ENCODE peak calls at places on chromosome 1, in six cellular contexts. One of them, this sample, is unnamed.

GRCh38 chr1:182206628-182207239 is 145.2 kb upstream of the ZNF648 start:
- DNase-seq in sigmoid colon: peak
- DNase-seq in gastrocnemius medialis: peak
- DNase-seq in HFF-Myc: no peak
- DNase-seq in kidney: peak
- DNase-seq in colonic mucosa: peak
- DNase-seq in this sample: peak

GRCh38 chr1:44511769-44512168 is 106.7 kb downstream of the RNF220 start:
- DNase-seq in sigmoid colon: no peak
- DNase-seq in gastrocnemius medialis: no peak
- DNase-seq in HFF-Myc: no peak
- DNase-seq in kidney: no peak
- DNase-seq in colonic mucosa: no peak
- DNase-seq in this sample: no peak

GRCh38 chr1:235865565-235866206 is 1.0 kb downstream of the LYST start:
- DNase-seq in sigmoid colon: no peak
- DNase-seq in gastrocnemius medialis: no peak
- DNase-seq in HFF-Myc: no peak
- DNase-seq in kidney: no peak
- DNase-seq in colonic mucosa: no peak
- DNase-seq in this sample: no peak

GRCh38 chr1:2526824-2527552 is 592 bp upstream of the PANK4 start:
- DNase-seq in sigmoid colon: peak
- DNase-seq in gastrocnemius medialis: peak
- DNase-seq in HFF-Myc: no peak
- DNase-seq in kidney: no peak
- DNase-seq in colonic mucosa: peak
- DNase-seq in this sample: peak

GRCh38 chr1:56901720-56902119 is 47.1 kb downstream of the C8A start:
- DNase-seq in sigmoid colon: no peak
- DNase-seq in gastrocnemius medialis: no peak
- DNase-seq in HFF-Myc: no peak
- DNase-seq in kidney: no peak
- DNase-seq in colonic mucosa: no peak
- DNase-seq in this sample: peak

GRCh38 chr1:219189021-219189824 is 15.5 kb downstream of the LYPLAL1 start:
- DNase-seq in sigmoid colon: no peak
- DNase-seq in gastrocnemius medialis: no peak
- DNase-seq in HFF-Myc: peak
- DNase-seq in kidney: no peak
- DNase-seq in colonic mucosa: no peak
- DNase-seq in this sample: peak

GRCh38 chr1:224533517-224533916 is 82.6 kb upstream of the CNIH3 start:
- DNase-seq in sigmoid colon: no peak
- DNase-seq in gastrocnemius medialis: no peak
- DNase-seq in HFF-Myc: no peak
- DNase-seq in kidney: no peak
- DNase-seq in colonic mucosa: no peak
- DNase-seq in this sample: no peak

GRCh38 chr1:230335861-230336549 is 90.1 kb downstream of the PGBD5 start:
- DNase-seq in sigmoid colon: no peak
- DNase-seq in gastrocnemius medialis: no peak
- DNase-seq in HFF-Myc: no peak
- DNase-seq in kidney: no peak
- DNase-seq in colonic mucosa: no peak
- DNase-seq in this sample: no peak

GRCh38 chr1:64493864-64494263 is 23.9 kb downstream of the CACHD1 start:
- DNase-seq in sigmoid colon: no peak
- DNase-seq in gastrocnemius medialis: no peak
- DNase-seq in HFF-Myc: no peak
- DNase-seq in kidney: no peak
- DNase-seq in colonic mucosa: no peak
- DNase-seq in this sample: no peak

DNA sequence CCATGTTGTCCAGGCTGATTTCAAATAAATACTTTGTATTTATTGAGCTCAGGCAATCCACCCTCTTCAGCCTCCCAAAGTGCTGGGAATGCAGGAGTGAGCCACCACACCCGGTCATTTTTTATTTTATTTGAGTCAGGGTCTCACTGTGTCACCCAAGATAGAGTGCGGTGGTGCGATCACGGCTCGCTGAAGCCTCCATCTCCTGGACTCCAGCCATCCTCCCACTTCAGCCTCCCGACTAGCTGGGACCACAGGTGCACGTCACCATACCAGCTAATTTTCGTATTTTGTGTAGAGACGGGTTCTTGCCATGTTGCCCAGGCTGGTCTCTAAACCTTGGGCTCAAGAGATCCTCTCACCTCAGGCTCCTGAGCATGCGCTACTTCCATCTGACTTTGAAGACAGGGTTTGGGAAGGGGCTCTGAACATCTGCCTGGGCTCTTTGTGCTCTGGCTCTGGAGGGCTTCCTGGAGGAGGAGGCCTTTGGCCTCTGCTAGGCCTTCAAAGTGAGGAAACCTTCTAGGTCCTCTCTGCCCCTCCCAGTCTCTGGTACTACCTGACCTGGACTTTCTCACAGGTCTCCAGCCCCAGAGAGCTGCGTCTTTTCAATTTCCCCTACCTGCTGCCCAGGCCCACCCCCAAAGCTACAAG is 5.8 kb downstream of the HSPB7 start:
- DNase-seq in sigmoid colon: no peak
- DNase-seq in gastrocnemius medialis: no peak
- DNase-seq in HFF-Myc: no peak
- DNase-seq in kidney: no peak
- DNase-seq in colonic mucosa: no peak
- DNase-seq in this sample: no peak
- H3K4me3 ChIP-seq in sigmoid colon: no peak
- H3K4me3 ChIP-seq in gastrocnemius medialis: no peak
- H3K4me3 ChIP-seq in HFF-Myc: no peak
- H3K4me3 ChIP-seq in kidney: peak
- H3K4me3 ChIP-seq in colonic mucosa: no peak
- H3K4me3 ChIP-seq in this sample: no peak

DNA sequence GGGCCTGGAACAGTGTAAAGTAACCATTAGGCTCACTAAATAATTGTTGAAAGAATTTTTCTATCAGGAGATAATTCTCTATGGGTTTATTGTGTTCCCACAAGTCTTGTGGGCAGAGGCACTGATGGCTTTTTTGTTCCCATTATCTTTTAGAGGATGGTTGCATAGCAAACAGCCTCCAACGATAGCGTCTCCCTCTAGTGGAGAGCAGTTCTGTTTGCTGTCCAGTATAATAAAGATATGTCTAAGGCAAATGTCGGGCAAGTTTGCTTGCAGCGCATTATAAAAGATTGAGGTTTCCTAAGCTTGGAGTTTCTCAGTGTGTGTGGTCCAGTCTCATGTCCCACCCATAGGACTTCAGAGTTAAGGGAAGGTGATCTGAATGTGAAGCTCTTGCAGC is 1.3 kb upstream of the SLC6A17 start:
- DNase-seq in sigmoid colon: no peak
- DNase-seq in gastrocnemius medialis: no peak
- DNase-seq in HFF-Myc: no peak
- DNase-seq in kidney: no peak
- DNase-seq in colonic mucosa: no peak
- DNase-seq in this sample: no peak
- TF ChIP-seq CTCF in sigmoid colon: no peak
- TF ChIP-seq CTCF in gastrocnemius medialis: no peak
- TF ChIP-seq CTCF in HFF-Myc: peak
- TF ChIP-seq CTCF in kidney: no peak
- TF ChIP-seq CTCF in colonic mucosa: no peak
- TF ChIP-seq CTCF in this sample: peak

GRCh38 chr1:12594966-12595838 is 22.8 kb downstream of the DHRS3 start:
- DNase-seq in sigmoid colon: peak
- DNase-seq in gastrocnemius medialis: no peak
- DNase-seq in HFF-Myc: no peak
- DNase-seq in kidney: peak
- DNase-seq in colonic mucosa: peak
- DNase-seq in this sample: peak
- H3K4me3 ChIP-seq in sigmoid colon: peak
- H3K4me3 ChIP-seq in gastrocnemius medialis: peak
- H3K4me3 ChIP-seq in HFF-Myc: peak
- H3K4me3 ChIP-seq in kidney: peak
- H3K4me3 ChIP-seq in colonic mucosa: peak
- H3K4me3 ChIP-seq in this sample: peak

GRCh38 chr1:60596791-60597748 is 485.3 kb upstream of the NFIA start:
- DNase-seq in sigmoid colon: no peak
- DNase-seq in gastrocnemius medialis: no peak
- DNase-seq in HFF-Myc: no peak
- DNase-seq in kidney: no peak
- DNase-seq in colonic mucosa: no peak
- DNase-seq in this sample: peak
- TF ChIP-seq CTCF in sigmoid colon: no peak
- TF ChIP-seq CTCF in gastrocnemius medialis: no peak
- TF ChIP-seq CTCF in HFF-Myc: no peak
- TF ChIP-seq CTCF in kidney: no peak
- TF ChIP-seq CTCF in colonic mucosa: no peak
- TF ChIP-seq CTCF in this sample: peak

GRCh38 chr1:35708179-35708891 is 10.3 kb downstream of the C1orf216 start:
- DNase-seq in sigmoid colon: no peak
- DNase-seq in gastrocnemius medialis: no peak
- DNase-seq in HFF-Myc: no peak
- DNase-seq in kidney: no peak
- DNase-seq in colonic mucosa: no peak
- DNase-seq in this sample: no peak

GRCh38 chr1:35708952-35709351 is 9.7 kb downstream of the C1orf216 start:
- DNase-seq in sigmoid colon: no peak
- DNase-seq in gastrocnemius medialis: no peak
- DNase-seq in HFF-Myc: no peak
- DNase-seq in kidney: no peak
- DNase-seq in colonic mucosa: no peak
- DNase-seq in this sample: no peak

GRCh38 chr1:35702540-35702939 is 16.1 kb downstream of the C1orf216 start:
- DNase-seq in sigmoid colon: no peak
- DNase-seq in gastrocnemius medialis: no peak
- DNase-seq in HFF-Myc: no peak
- DNase-seq in kidney: no peak
- DNase-seq in colonic mucosa: no peak
- DNase-seq in this sample: no peak

GRCh38 chr1:35707253-35708178 is 11.2 kb downstream of the C1orf216 start:
- DNase-seq in sigmoid colon: no peak
- DNase-seq in gastrocnemius medialis: no peak
- DNase-seq in HFF-Myc: no peak
- DNase-seq in kidney: peak
- DNase-seq in colonic mucosa: peak
- DNase-seq in this sample: no peak

GRCh38 chr1:35706846-35707245 is 11.8 kb downstream of the C1orf216 start:
- DNase-seq in sigmoid colon: no peak
- DNase-seq in gastrocnemius medialis: no peak
- DNase-seq in HFF-Myc: no peak
- DNase-seq in kidney: no peak
- DNase-seq in colonic mucosa: no peak
- DNase-seq in this sample: no peak
- H3K4me3 ChIP-seq in sigmoid colon: no peak
- H3K4me3 ChIP-seq in gastrocnemius medialis: no peak
- H3K4me3 ChIP-seq in HFF-Myc: no peak
- H3K4me3 ChIP-seq in kidney: no peak
- H3K4me3 ChIP-seq in colonic mucosa: no peak
- H3K4me3 ChIP-seq in this sample: no peak

GRCh38 chr1:158248122-158248521 is 6.1 kb upstream of the CD1A start:
- DNase-seq in sigmoid colon: no peak
- DNase-seq in gastrocnemius medialis: no peak
- DNase-seq in HFF-Myc: no peak
- DNase-seq in kidney: no peak
- DNase-seq in colonic mucosa: peak
- DNase-seq in this sample: no peak

GRCh38 chr1:158249646-158250045 is 4.6 kb upstream of the CD1A start:
- DNase-seq in sigmoid colon: no peak
- DNase-seq in gastrocnemius medialis: no peak
- DNase-seq in HFF-Myc: no peak
- DNase-seq in kidney: peak
- DNase-seq in colonic mucosa: no peak
- DNase-seq in this sample: no peak

GRCh38 chr1:158248771-158249170 is 5.5 kb upstream of the CD1A start:
- DNase-seq in sigmoid colon: no peak
- DNase-seq in gastrocnemius medialis: no peak
- DNase-seq in HFF-Myc: no peak
- DNase-seq in kidney: no peak
- DNase-seq in colonic mucosa: no peak
- DNase-seq in this sample: no peak

GRCh38 chr1:158251160-158251559 is 3.1 kb upstream of the CD1A start:
- DNase-seq in sigmoid colon: no peak
- DNase-seq in gastrocnemius medialis: no peak
- DNase-seq in HFF-Myc: no peak
- DNase-seq in kidney: no peak
- DNase-seq in colonic mucosa: no peak
- DNase-seq in this sample: no peak

DNA sequence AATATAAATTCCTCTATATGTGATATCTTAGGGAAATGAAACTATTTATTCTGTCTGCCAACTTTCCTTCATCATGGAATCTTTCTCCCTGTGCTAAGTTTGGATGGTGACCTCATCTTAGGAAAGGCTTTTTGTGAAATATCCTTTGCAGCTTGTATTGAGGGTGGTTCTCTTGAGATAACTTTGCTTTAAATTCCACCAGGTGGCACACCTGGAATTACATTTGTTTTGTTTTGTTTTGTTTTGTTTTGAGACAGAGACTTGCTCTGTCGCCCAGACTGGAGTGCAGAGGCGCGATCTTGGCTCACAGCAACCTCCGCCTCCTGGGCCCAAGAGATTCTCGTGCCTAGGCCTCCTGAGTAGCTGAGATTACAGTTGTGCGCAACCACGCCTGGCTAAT is 7.6 kb upstream of the CD1A start:
- DNase-seq in sigmoid colon: no peak
- DNase-seq in gastrocnemius medialis: no peak
- DNase-seq in HFF-Myc: no peak
- DNase-seq in kidney: peak
- DNase-seq in colonic mucosa: no peak
- DNase-seq in this sample: peak
- TF ChIP-seq CTCF in sigmoid colon: no peak
- TF ChIP-seq CTCF in gastrocnemius medialis: no peak
- TF ChIP-seq CTCF in HFF-Myc: no peak
- TF ChIP-seq CTCF in kidney: no peak
- TF ChIP-seq CTCF in colonic mucosa: no peak
- TF ChIP-seq CTCF in this sample: no peak